ENCODE peak calls at places on chromosomes 13 and 19, in nine cellular contexts. S, A, P, O, J, Q, Z, V and Y are unnamed samples.

GRCh38 chr19:55377356-55378131 is 918 bp downstream of the TMEM190 start:
- DNase-seq in S (no peak), A (no peak), P (no peak), O (no peak), J (no peak), Q (no peak), Z (no peak), V (no peak), Y (no peak)

GRCh38 chr19:17325133-17325532 is 9.5 kb downstream of the ANO8 start:
- DNase-seq in S (no peak), A (no peak), P (no peak), O (no peak), J (no peak), Q (no peak), Z (no peak), V (no peak), Y (no peak)

GRCh38 chr13:36163809-36164308 is 32.7 kb upstream of the DCLK1 start:
- DNase-seq in S (peak; percentile 83), A (peak; percentile 63), P (no peak), O (no peak), J (no peak), Q (no peak), Z (peak; percentile 98), V (no peak), Y (no peak)

GRCh38 chr13:77832339-77833100 is 86.1 kb downstream of the EDNRB start:
- DNase-seq in S (no peak), A (no peak), P (no peak), O (no peak), J (no peak), Q (no peak), Z (no peak), V (no peak), Y (no peak)

GRCh38 chr13:32535140-32535539 is 3.5 kb downstream of the N4BP2L2 start:
- DNase-seq in S (no peak), A (no peak), P (peak; percentile 12), O (no peak), J (no peak), Q (no peak), Z (no peak), V (no peak), Y (no peak)

GRCh38 chr19:29772696-29773095 is 39.1 kb upstream of the CCNE1 start:
- DNase-seq in S (no peak), A (no peak), P (no peak), O (no peak), J (no peak), Q (no peak), Z (no peak), V (no peak), Y (no peak)

GRCh38 chr19:35404879-35405622 is 34.2 kb downstream of the GPR42 start:
- DNase-seq in S (no peak), A (no peak), P (no peak), O (no peak), J (peak; percentile 52), Q (peak; percentile 17), Z (peak; percentile 80), V (no peak), Y (no peak)

GRCh38 chr13:27229642-27230041 is 21.7 kb upstream of the RPL21 start:
- DNase-seq in S (no peak), A (no peak), P (no peak), O (no peak), J (no peak), Q (no peak), Z (no peak), V (no peak), Y (no peak)

GRCh38 chr13:50589139-50589538 is 254.4 kb downstream of the DLEU7 start:
- DNase-seq in S (no peak), A (no peak), P (no peak), O (no peak), J (no peak), Q (no peak), Z (peak; percentile 97), V (no peak), Y (no peak)

GRCh38 chr19:18774107-18774506 is 17.0 kb downstream of the COMP start:
- DNase-seq in S (no peak), A (no peak), P (no peak), O (no peak), J (no peak), Q (no peak), Z (no peak), V (no peak), Y (no peak)

GRCh38 chr19:10203686-10204085 is 8.9 kb upstream of the DNMT1 start:
- DNase-seq in S (no peak), A (no peak), P (no peak), O (no peak), J (no peak), Q (no peak), Z (no peak), V (no peak), Y (no peak)

GRCh38 chr19:48487944-48488343 is 18.8 kb downstream of the CYTH2 start:
- DNase-seq in S (no peak), A (no peak), P (no peak), O (no peak), J (no peak), Q (no peak), Z (peak; percentile 90), V (no peak), Y (no peak)

GRCh38 chr13:95745752-95746151 is 68.8 kb downstream of the DNAJC3 start:
- DNase-seq in S (no peak), A (peak; percentile 19), P (no peak), O (no peak), J (no peak), Q (no peak), Z (no peak), V (no peak), Y (no peak)

GRCh38 chr19:56393119-56394012 is at the start of gene ZNF582:
- DNase-seq in S (peak; percentile 85), A (peak; percentile 95), P (peak; percentile 96), O (peak; percentile 61), J (peak; percentile 86), Q (peak; percentile 89), Z (peak; percentile 91), V (peak; percentile 80), Y (peak; percentile 89)

GRCh38 chr19:22945560-22945959 is 57.4 kb downstream of the ZNF728 start:
- DNase-seq in S (no peak), A (peak; percentile 5), P (peak; percentile 35), O (no peak), J (no peak), Q (peak; percentile 5), Z (no peak), V (no peak), Y (no peak)

GRCh38 chr19:39351537-39352037 is 9.4 kb downstream of the SAMD4B start:
- DNase-seq in S (no peak), A (no peak), P (peak; percentile 88), O (peak; percentile 77), J (peak; percentile 75), Q (no peak), Z (peak; percentile 42), V (no peak), Y (peak; percentile 15)

GRCh38 chr13:50936681-50937080 is 27.1 kb downstream of the RNASEH2B start:
- DNase-seq in S (no peak), A (no peak), P (no peak), O (no peak), J (no peak), Q (no peak), Z (no peak), V (no peak), Y (no peak)

GRCh38 chr13:41193469-41193868 is 900 bp downstream of the KBTBD7 start:
- DNase-seq in S (no peak), A (no peak), P (no peak), O (no peak), J (no peak), Q (no peak), Z (no peak), V (no peak), Y (no peak)

GRCh38 chr19:55585658-55586339 is 5.2 kb upstream of the ZNF579 start:
- DNase-seq in S (peak; percentile 63), A (no peak), P (no peak), O (no peak), J (no peak), Q (peak; percentile 84), Z (peak; percentile 67), V (no peak), Y (no peak)

GRCh38 chr13:50635504-50635903 is 208.0 kb downstream of the DLEU7 start:
- DNase-seq in S (no peak), A (no peak), P (no peak), O (no peak), J (no peak), Q (no peak), Z (no peak), V (no peak), Y (no peak)